ENCODE peak calls at places on chromosomes 1 and 21, in ten cellular contexts. O is T-helper 1 cell; Y is hippocampal formation; P is endothelial cell; Q is immature natural killer cell; H is putamen; F is GM12865; K is COLO829; A is smooth muscle cell of the brain vasculature; G is stimulated activated naive B cell treated with anti-CD40 and anti-IgM and Interleukin-4, amounts not matched to agents 10 μg/mL and 1 μg/mL and 100 μg/mL, for 72 hours. Z is an unnamed sample.

GRCh38 chr1:230965535-230965934 is 13.1 kb downstream of the TTC13 start:
- DNase-seq in O (no peak), Y (no peak), P (no peak), Q (no peak), H (no peak), F (no peak), K (no peak), A (no peak), G (no peak), Z (no peak)

GRCh38 chr1:1781526-1781903 is 3.2 kb upstream of the NADK start:
- DNase-seq in O (no peak), Y (no peak), P (no peak), Q (no peak), H (no peak), F (peak), K (no peak), A (no peak), G (no peak), Z (no peak)

GRCh38 chr1:2415801-2416208 is 3.4 kb upstream of the PEX10 start:
- DNase-seq in O (no peak), Y (no peak), P (no peak), Q (peak), H (no peak), F (peak), K (no peak), A (no peak), G (no peak), Z (no peak)

GRCh38 chr21:45655071-45655470 is 11.5 kb downstream of the PCBP3 start:
- DNase-seq in O (no peak), Y (no peak), P (no peak), Q (no peak), H (no peak), F (no peak), K (no peak), A (no peak), G (no peak), Z (no peak)

GRCh38 chr1:27637052-27637451 is 2.1 kb upstream of the FGR start:
- DNase-seq in O (no peak), Y (no peak), P (no peak), Q (no peak), H (no peak), F (peak), K (no peak), A (no peak), G (peak), Z (no peak)

GRCh38 chr1:202944438-202944921 is 13.6 kb downstream of the ADIPOR1 start:
- DNase-seq in O (no peak), Y (no peak), P (no peak), Q (no peak), H (no peak), F (no peak), K (no peak), A (no peak), G (no peak), Z (no peak)

GRCh38 chr1:55441474-55441873 is 226.3 kb upstream of the USP24 start:
- DNase-seq in O (no peak), Y (no peak), P (no peak), Q (no peak), H (no peak), F (no peak), K (no peak), A (no peak), G (no peak), Z (no peak)

GRCh38 chr21:35989185-35989735 is 71.1 kb downstream of the SETD4 start:
- DNase-seq in O (no peak), Y (no peak), P (no peak), Q (no peak), H (no peak), F (no peak), K (no peak), A (no peak), G (no peak), Z (no peak)

GRCh38 chr1:14567056-14567455 is 31.4 kb upstream of the KAZN start:
- DNase-seq in O (no peak), Y (no peak), P (no peak), Q (no peak), H (no peak), F (peak), K (no peak), A (no peak), G (no peak), Z (no peak)

GRCh38 chr1:182059936-182060335 is 1.6 kb downstream of the ZNF648 start:
- DNase-seq in O (no peak), Y (peak), P (no peak), Q (no peak), H (peak), F (no peak), K (no peak), A (no peak), G (no peak), Z (no peak)

GRCh38 chr1:215113776-215114153 is 31.2 kb downstream of the KCNK2 start:
- DNase-seq in O (no peak), Y (no peak), P (no peak), Q (no peak), H (no peak), F (peak), K (no peak), A (peak), G (no peak), Z (no peak)